ENCODE peak calls at places on chromosomes 2 and 18, in nine cellular contexts. F, E, H, A, R, O, L, K and M are unnamed samples.

GRCh38 chr18:709771-710170 is 2.7 kb downstream of the ENOSF1 start:
- DNase-seq in K (no peak), R (peak; percentile 55), O (no peak), F (no peak), H (peak; percentile 4), E (no peak), L (no peak), A (no peak), M (no peak)

GRCh38 chr2:155100261-155100660 is 401.8 kb downstream of the KCNJ3 start:
- DNase-seq in R (no peak), K (no peak), E (no peak), L (no peak), H (peak; percentile 8), F (peak; percentile 1), O (no peak), A (no peak), M (no peak)

GRCh38 chr18:11994346-11994707 is 13.0 kb downstream of the IMPA2 start:
- DNase-seq in K (peak; percentile 49), H (peak; percentile 68), L (peak; percentile 28), A (peak; percentile 93), R (peak; percentile 54), O (peak; percentile 55), F (peak; percentile 66), E (peak; percentile 73), M (peak; percentile 79)

GRCh38 chr2:214127178-214127970 is 283.5 kb upstream of the VWC2L start:
- DNase-seq in L (peak; percentile 49), K (no peak), H (peak; percentile 55), R (no peak), O (no peak), A (peak; percentile 53), E (no peak), F (peak; percentile 87), M (peak; percentile 68)

GRCh38 chr2:150710916-150711315 is 223.4 kb upstream of the RND3 start:
- DNase-seq in F (no peak), O (no peak), A (no peak), L (no peak), E (no peak), K (no peak), H (no peak), R (no peak), M (no peak)

GRCh38 chr2:38734299-38735058 is 16.7 kb downstream of the SRSF7 start:
- DNase-seq in K (no peak), A (no peak), E (no peak), H (no peak), L (no peak), F (no peak), O (no peak), R (peak; percentile 70), M (no peak)

GRCh38 chr2:65465124-65465523 is 32.7 kb upstream of the SPRED2 start:
- DNase-seq in E (no peak), O (no peak), K (no peak), A (no peak), H (no peak), R (no peak), L (no peak), F (no peak), M (no peak)

GRCh38 chr2:97714084-97714949 is 941 bp downstream of the ZAP70 start:
- DNase-seq in E (no peak), R (no peak), K (peak; percentile 74), F (peak; percentile 45), A (no peak), O (peak; percentile 12), L (no peak), H (peak; percentile 15), M (no peak)

GRCh38 chr2:69366-70344 is 23.4 kb upstream of the FAM110C start:
- DNase-seq in R (peak; percentile 77), A (no peak), L (no peak), F (peak; percentile 70), E (peak; percentile 62), O (no peak), H (peak; percentile 61), K (no peak), M (no peak)

GRCh38 chr2:164625378-164625971 is 4.2 kb upstream of the GRB14 start:
- DNase-seq in F (peak; percentile 76), A (peak; percentile 41), L (peak; percentile 76), O (no peak), R (no peak), K (no peak), E (no peak), H (peak; percentile 9), M (peak; percentile 71)

DNA sequence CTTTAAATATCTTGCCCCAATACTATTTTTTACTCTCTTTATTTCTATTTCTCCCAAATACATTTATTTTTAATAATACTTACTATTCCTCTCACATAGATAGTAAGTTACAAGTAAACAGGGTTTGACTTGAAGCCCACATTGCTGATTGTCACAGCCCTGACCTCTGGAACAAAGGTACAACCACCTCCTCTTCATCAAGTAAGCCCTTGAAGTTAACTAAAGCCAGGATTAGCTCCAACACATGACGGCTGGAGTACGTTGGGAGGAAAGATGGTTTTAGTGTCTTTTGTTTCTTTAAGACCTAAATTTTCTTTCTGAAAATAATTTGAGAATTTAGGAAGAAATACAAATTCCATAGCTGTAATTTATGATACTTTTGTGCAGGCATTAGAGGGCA is 951 bp downstream of the MYOM1 start:
- DNase-seq in A (no peak), H (no peak), F (no peak), L (no peak), E (no peak), O (no peak), K (no peak), R (no peak), M (no peak)
- H3K4me3 ChIP-seq in A (no peak overlapping the region), H (no peak overlapping the region), F (no peak overlapping the region), L (no peak overlapping the region), E (peak overlapping the region; percentile 1), O (peak overlapping the region; percentile 54), K (peak overlapping the region; percentile 94), R (no peak overlapping the region), M (no peak overlapping the region)

GRCh38 chr2:236545248-236545658 is 24.4 kb upstream of the ACKR3 start:
- DNase-seq in O (no peak), K (no peak), A (no peak), R (no peak), E (no peak), F (no peak), H (no peak), L (no peak), M (no peak)

GRCh38 chr2:236547725-236548124 is 21.9 kb upstream of the ACKR3 start:
- DNase-seq in O (no peak), H (no peak), F (no peak), L (no peak), A (no peak), K (no peak), R (no peak), E (no peak), M (no peak)

GRCh38 chr2:236548179-236548918 is 21.3 kb upstream of the ACKR3 start:
- DNase-seq in E (no peak), A (peak; percentile 53), R (no peak), H (no peak), L (no peak), O (no peak), K (no peak), F (no peak), M (no peak)

GRCh38 chr2:236545814-236546480 is 23.7 kb upstream of the ACKR3 start:
- DNase-seq in F (no peak), R (peak; percentile 31), E (peak; percentile 72), H (no peak), A (no peak), L (no peak), O (no peak), K (no peak), M (no peak)

DNA sequence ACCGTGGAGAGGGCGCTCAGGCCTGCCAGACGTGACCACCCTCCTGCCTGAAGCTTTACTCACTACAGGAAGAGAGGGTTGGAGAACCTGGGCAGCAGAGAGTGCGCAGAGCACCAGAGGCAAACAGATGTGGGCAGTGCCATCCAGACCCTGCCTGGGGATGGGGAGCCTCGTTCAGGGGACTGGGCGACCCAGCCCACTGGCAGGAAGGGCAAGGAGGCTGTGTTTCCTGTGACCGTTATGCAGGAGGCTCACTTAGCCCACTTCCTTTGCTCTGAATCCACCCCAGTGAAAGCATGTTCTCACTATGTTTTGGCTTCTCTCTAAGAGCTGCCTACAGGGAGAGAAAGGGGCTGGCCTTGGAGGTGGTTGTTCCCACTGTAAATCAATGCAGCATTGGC is 23.1 kb upstream of the ACKR3 start:
- DNase-seq in F (no peak), R (peak; percentile 33), A (no peak), K (no peak), O (no peak), E (peak; percentile 68), H (no peak), L (no peak), M (no peak)
- H3K4me3 ChIP-seq in F (no peak overlapping the region), R (no peak overlapping the region), A (no peak overlapping the region), K (no peak overlapping the region), O (no peak overlapping the region), E (no peak overlapping the region), H (no peak overlapping the region), L (no peak overlapping the region), M (no peak overlapping the region)

GRCh38 chr2:172096661-172097547 is 5.8 kb downstream of the DLX2 start:
- DNase-seq in H (peak; percentile 68), K (peak; percentile 75), A (peak; percentile 70), F (peak; percentile 87), E (no peak), R (no peak), O (no peak), L (no peak), M (peak; percentile 97)
- H3K4me3 ChIP-seq in H (peak overlapping the region; percentile 97), K (no peak overlapping the region), A (peak overlapping the region; percentile 24), F (peak overlapping the region; percentile 41), E (peak overlapping the region; percentile 23), R (no peak overlapping the region), O (no peak overlapping the region), L (peak overlapping the region; percentile 59), M (peak overlapping the region; percentile 61)

GRCh38 chr2:11494310-11494709 is 28.3 kb upstream of the E2F6 start:
- DNase-seq in A (no peak), F (no peak), L (no peak), K (no peak), O (no peak), H (no peak), R (no peak), E (no peak), M (no peak)

GRCh38 chr2:11498126-11498473 is 32.1 kb upstream of the E2F6 start:
- DNase-seq in O (no peak), R (no peak), E (no peak), K (no peak), F (no peak), H (no peak), A (no peak), L (no peak), M (no peak)

GRCh38 chr2:11496311-11496710 is 30.4 kb upstream of the E2F6 start:
- DNase-seq in O (no peak), F (no peak), R (no peak), H (no peak), L (no peak), K (no peak), A (no peak), E (no peak), M (no peak)

GRCh38 chr2:11493282-11493681 is 27.3 kb upstream of the E2F6 start:
- DNase-seq in E (no peak), K (no peak), O (no peak), F (no peak), A (no peak), H (no peak), R (no peak), L (no peak), M (no peak)

DNA sequence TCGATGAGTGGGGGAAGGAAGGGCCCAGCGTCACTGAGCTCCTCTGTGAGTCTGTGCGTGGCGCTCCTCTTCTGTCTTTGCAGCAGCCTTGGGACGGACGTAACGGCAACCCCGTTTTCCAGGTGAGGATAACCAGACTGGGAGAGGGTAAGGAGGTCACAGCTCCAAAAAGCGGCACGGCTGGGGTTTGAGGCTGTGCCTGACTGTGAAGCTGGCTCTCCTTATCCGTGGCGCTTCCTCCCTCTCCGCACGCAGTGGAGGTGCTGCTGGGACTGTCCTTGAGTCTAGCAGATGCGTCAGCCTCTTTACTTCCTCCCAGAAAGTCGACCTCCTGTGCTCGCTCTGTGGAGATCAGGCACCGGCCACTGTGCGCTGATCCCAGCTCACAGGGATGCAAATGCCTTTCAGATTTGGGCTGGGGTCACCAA is 29.9 kb upstream of the E2F6 start:
- DNase-seq in A (no peak), O (no peak), E (no peak), K (no peak), R (no peak), H (no peak), L (no peak), F (no peak), M (no peak)
- H3K4me3 ChIP-seq in A (no peak overlapping the region), O (no peak overlapping the region), E (no peak overlapping the region), K (no peak overlapping the region), R (no peak overlapping the region), H (no peak overlapping the region), L (no peak overlapping the region), F (no peak overlapping the region), M (no peak overlapping the region)